ENCODE peak calls at places on chromosomes 5 and 9, in six cellular contexts. B is A673, H is ovary, K is A549, C is body of pancreas, I is left ventricle myocardium inferior. F is an unnamed sample.

GRCh38 chr5:93611900-93612898 is 29.2 kb downstream of the NR2F1 start:
- DNase-seq in I (no peak), H (peak; percentile 67), C (peak; percentile 40), K (no peak), B (peak; percentile 35), F (no peak)

GRCh38 chr5:56329652-56330051 is 96.5 kb upstream of the ANKRD55 start:
- DNase-seq in C (no peak), B (no peak), H (no peak), I (no peak), K (no peak), F (no peak)

GRCh38 chr9:68702493-68702892 is 2.5 kb upstream of the PIP5K1B start:
- DNase-seq in K (no peak), H (no peak), C (no peak), I (no peak), B (no peak), F (no peak)

GRCh38 chr5:92019376-92019990 is 636.4 kb upstream of the ARRDC3 start:
- DNase-seq in K (peak; percentile 3), C (no peak), H (no peak), B (peak; percentile 26), I (no peak), F (no peak)

GRCh38 chr5:8474569-8474930 is 605.6 kb downstream of the MTRR start:
- DNase-seq in I (no peak), H (no peak), B (no peak), K (no peak), C (no peak), F (no peak)

GRCh38 chr5:175460126-175460525 is 16.1 kb upstream of the DRD1 start:
- DNase-seq in B (peak; percentile 21), I (no peak), K (no peak), C (no peak), H (no peak), F (no peak)

GRCh38 chr5:177077335-177077734 is 9.4 kb upstream of the FGFR4 start:
- DNase-seq in C (no peak), I (no peak), B (peak; percentile 22), K (no peak), H (no peak), F (no peak)

GRCh38 chr5:135269828-135270545 is 129.0 kb downstream of the MACROH2A1 start:
- DNase-seq in C (no peak), I (no peak), K (no peak), B (peak; percentile 33), H (no peak), F (no peak)

GRCh38 chr5:173542964-173543363 is 73.5 kb downstream of the BOD1 start:
- DNase-seq in H (no peak), I (peak; percentile 53), C (no peak), K (no peak), B (no peak), F (no peak)

GRCh38 chr9:33676746-33677505 is 118.4 kb upstream of the PRSS3 start:
- DNase-seq in C (peak; percentile 49), K (peak; percentile 29), B (peak; percentile 26), I (peak; percentile 14), H (peak; percentile 13), F (no peak)

GRCh38 chr9:35510366-35510744 is 20.4 kb downstream of the RUSC2 start:
- DNase-seq in C (no peak), K (no peak), H (no peak), B (no peak), I (no peak), F (no peak)

GRCh38 chr5:110957934-110958333 is 113.6 kb upstream of the TSLP start:
- DNase-seq in B (no peak), K (no peak), I (no peak), C (no peak), H (no peak), F (no peak)

GRCh38 chr9:36207546-36208012 is 16.9 kb downstream of the CLTA start:
- DNase-seq in H (no peak), I (no peak), C (no peak), K (no peak), B (no peak), F (no peak)

GRCh38 chr9:128486201-128486600 is 18.3 kb upstream of the GLE1 start:
- DNase-seq in C (no peak), K (no peak), H (no peak), I (no peak), B (no peak), F (no peak)

GRCh38 chr9:6239048-6239461 is 23.4 kb downstream of the IL33 start:
- DNase-seq in H (no peak), B (no peak), I (no peak), K (no peak), C (no peak), F (no peak)

GRCh38 chr9:23850242-23851023 is 24.4 kb upstream of the ELAVL2 start:
- DNase-seq in C (peak; percentile 13), I (no peak), K (no peak), H (no peak), B (no peak), F (no peak)

GRCh38 chr5:43065384-43066230 is 25.5 kb upstream of the ANXA2R start:
- DNase-seq in H (peak; percentile 60), I (peak; percentile 61), B (peak; percentile 75), C (peak; percentile 58), K (no peak), F (peak; percentile 85)

GRCh38 chr9:114694146-114694545 is 12.2 kb upstream of the TEX48 start:
- DNase-seq in B (no peak), K (no peak), H (no peak), I (no peak), C (no peak), F (no peak)

GRCh38 chr9:88400021-88400420 is 11.8 kb downstream of the SPIN1 start:
- DNase-seq in B (no peak), I (no peak), C (no peak), K (no peak), H (no peak), F (no peak)

GRCh38 chr5:107812570-107813141 is 141.9 kb upstream of the EFNA5 start:
- DNase-seq in I (peak; percentile 30), K (no peak), H (no peak), C (no peak), B (no peak), F (no peak)

GRCh38 chr9:74777136-74777879 is 110.4 kb downstream of the TRPM6 start:
- DNase-seq in C (peak; percentile 78), H (peak; percentile 48), I (peak; percentile 44), B (peak; percentile 64), K (peak; percentile 46), F (no peak)

GRCh38 chr9:121636411-121636865 is 15.0 kb upstream of the DAB2IP start:
- DNase-seq in I (no peak), K (no peak), B (no peak), H (peak; percentile 25), C (no peak), F (no peak)

GRCh38 chr5:73151733-73152410 is 21.1 kb upstream of the TMEM174 start:
- DNase-seq in B (no peak), I (no peak), H (no peak), C (no peak), K (no peak), F (no peak)

GRCh38 chr5:157442989-157443619 is 16.9 kb upstream of the NIPAL4 start:
- DNase-seq in K (no peak), H (no peak), I (no peak), B (no peak), C (no peak), F (no peak)

GRCh38 chr9:134356496-134357470 is 30.5 kb downstream of the RXRA start:
- DNase-seq in K (no peak), B (no peak), C (peak; percentile 73), I (no peak), H (no peak), F (no peak)

DNA sequence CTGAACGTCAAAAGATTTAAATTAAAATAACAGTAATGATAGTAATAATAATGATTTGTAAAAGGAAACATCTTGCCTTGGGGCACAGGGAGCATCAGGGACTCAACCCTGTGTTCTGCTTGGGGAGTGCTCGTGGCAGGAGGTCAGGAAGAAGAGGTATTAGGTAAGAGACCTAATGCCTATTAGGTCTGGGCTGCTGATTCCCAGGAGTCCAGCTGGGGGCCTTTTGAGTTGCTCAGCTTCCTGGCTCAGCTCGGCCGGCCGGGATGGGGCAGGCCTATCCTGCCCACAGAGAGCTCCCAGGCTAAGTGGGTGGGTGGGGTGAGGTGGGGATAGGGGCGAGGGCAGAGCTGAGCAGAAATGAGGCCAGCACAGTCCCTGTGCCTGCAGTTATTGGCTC is 17.5 kb downstream of the LMX1B start:
- DNase-seq in H (no peak), I (no peak), B (no peak), K (no peak), C (no peak), F (no peak)
- TF ChIP-seq CTCF in H (no peak), I (no peak), B (no peak), K (no peak), C (no peak), F (no peak)

GRCh38 chr9:93246111-93246510 is 62.2 kb downstream of the WNK2 start:
- DNase-seq in I (no peak), C (no peak), B (no peak), K (no peak), H (no peak), F (no peak)
- H3K27ac ChIP-seq in I (peak overlapping the region; percentile 27), C (no peak overlapping the region), B (no peak overlapping the region), K (no peak overlapping the region), H (no peak overlapping the region), F (no peak overlapping the region)

GRCh38 chr5:132773114-132773513 is 3.9 kb downstream of the SEPTIN8 start:
- DNase-seq in I (no peak), H (no peak), B (no peak), C (no peak), K (no peak), F (no peak)

GRCh38 chr5:132773601-132774355 is 3.3 kb downstream of the SEPTIN8 start:
- DNase-seq in B (no peak), H (no peak), C (no peak), I (no peak), K (no peak), F (no peak)

GRCh38 chr5:132770476-132771159 is 6.4 kb downstream of the SEPTIN8 start:
- DNase-seq in I (no peak), H (no peak), B (no peak), K (no peak), C (no peak), F (peak; percentile 72)

GRCh38 chr5:132772291-132773070 is 4.6 kb downstream of the SEPTIN8 start:
- DNase-seq in I (no peak), H (no peak), C (no peak), K (no peak), B (no peak), F (no peak)

GRCh38 chr5:132771559-132771998 is 5.5 kb downstream of the SEPTIN8 start:
- DNase-seq in C (peak; percentile 37), I (peak; percentile 60), K (no peak), B (no peak), H (no peak), F (peak; percentile 79)
- H3K4me3 ChIP-seq in C (no peak overlapping the region), I (peak overlapping the region; percentile 21), K (no peak overlapping the region), B (no peak overlapping the region), H (no peak overlapping the region), F (peak overlapping the region; percentile 16)

GRCh38 chr9:95185931-95186330 is 131.6 kb downstream of the FANCC start:
- DNase-seq in B (no peak), K (no peak), C (no peak), I (no peak), H (no peak), F (no peak)

GRCh38 chr9:95177617-95178016 is 139.9 kb downstream of the FANCC start:
- DNase-seq in K (no peak), H (no peak), B (no peak), C (no peak), I (no peak), F (no peak)

GRCh38 chr9:95181226-95181818 is 136.2 kb downstream of the FANCC start:
- DNase-seq in K (peak; percentile 34), B (peak; percentile 49), H (no peak), I (no peak), C (no peak), F (no peak)

GRCh38 chr9:95181845-95182244 is 135.7 kb downstream of the FANCC start:
- DNase-seq in I (no peak), H (no peak), C (no peak), B (no peak), K (no peak), F (no peak)

GRCh38 chr9:95182854-95183563 is 134.5 kb downstream of the FANCC start:
- DNase-seq in H (no peak), K (no peak), C (peak; percentile 50), B (peak; percentile 44), I (no peak), F (no peak)
- TF ChIP-seq CTCF in H (peak; percentile 33), K (no peak), C (no peak), B (peak; percentile 34), I (peak; percentile 60), F (no peak)